ENCODE peak calls at places on chromosomes 11 and 22, in ten cellular contexts. W, N, D, L, O, T, K, C, P and E are unnamed samples.

GRCh38 chr11:58965246-58965985 is 26.1 kb downstream of the GLYATL1 start:
- DNase-seq in P (no peak), N (no peak), L (no peak), O (no peak), W (no peak), K (no peak), D (no peak), T (no peak), C (no peak), E (no peak)

GRCh38 chr11:72005347-72006260 is 6.9 kb downstream of the IL18BP start:
- DNase-seq in T (no peak), K (no peak), N (no peak), D (no peak), W (no peak), L (no peak), C (no peak), O (no peak), P (no peak), E (no peak)

GRCh38 chr11:81033779-81034550 is 1593.1 kb upstream of the TENM4 start:
- DNase-seq in W (no peak), L (no peak), C (no peak), T (no peak), K (no peak), P (no peak), O (no peak), N (no peak), D (no peak), E (no peak)

GRCh38 chr11:113331436-113331835 is 17.1 kb downstream of the TTC12 start:
- DNase-seq in O (no peak), N (no peak), T (no peak), C (no peak), L (no peak), P (no peak), W (no peak), D (no peak), K (no peak), E (no peak)

GRCh38 chr22:48713266-48714205 is 1114.1 kb downstream of the BRD1 start:
- DNase-seq in K (no peak), L (no peak), O (no peak), W (no peak), N (no peak), D (no peak), C (no peak), P (no peak), T (no peak), E (no peak)

GRCh38 chr11:45025716-45026492 is 75.2 kb upstream of the TP53I11 start:
- DNase-seq in C (no peak), O (peak; percentile 17), T (no peak), K (peak; percentile 26), N (peak; percentile 78), L (no peak), D (peak; percentile 83), P (no peak), W (no peak), E (peak; percentile 91)

GRCh38 chr11:65743928-65744698 is 23.5 kb upstream of the RNASEH2C start:
- DNase-seq in N (no peak), O (no peak), W (no peak), L (no peak), P (no peak), K (peak; percentile 82), C (no peak), D (peak; percentile 45), T (no peak), E (no peak)

GRCh38 chr11:46293616-46294015 is 16.2 kb downstream of the CREB3L1 start:
- DNase-seq in N (no peak), T (no peak), L (no peak), K (no peak), W (no peak), O (no peak), C (no peak), P (no peak), D (no peak), E (no peak)

GRCh38 chr11:66281001-66281400 is 3.0 kb downstream of the CNIH2 start:
- DNase-seq in L (no peak), O (no peak), C (no peak), T (no peak), D (no peak), K (no peak), P (peak; percentile 27), W (no peak), N (no peak), E (no peak)

GRCh38 chr11:100681064-100681502 is 6.0 kb upstream of the ARHGAP42 start:
- DNase-seq in L (peak; percentile 96), K (peak; percentile 67), D (peak; percentile 79), N (peak; percentile 74), C (no peak), W (no peak), P (peak; percentile 3), O (peak; percentile 85), T (no peak), E (peak; percentile 80)